ENCODE peak calls at places on chromosomes 7 and 10, in ten cellular contexts. Q is dorsolateral prefrontal cortex; J is stimulated activated CD8-positive, alpha-beta memory T cell treated with anti-CD3 and anti-CD28 coated beads, Interleukin-12 subunit alpha, Interleukin-12 subunit beta, amount 100 ng/mL, for 1 hour; H is germinal center; W is cardiac septum; D is brain microvascular endothelial cell; S is osteocyte; O is substantia nigra; X is NCI-H82; L is SW480. M is an unnamed sample.

GRCh38 chr7:29122081-29122480 is 24.3 kb downstream of the CPVL start:
- DNase-seq in J (no peak), D (no peak), O (no peak), L (no peak), H (no peak), S (no peak), W (no peak), X (no peak), Q (no peak), M (no peak)

GRCh38 chr10:66246177-66246576 is 679.7 kb upstream of the LRRTM3 start:
- DNase-seq in J (no peak), S (no peak), Q (no peak), L (no peak), H (no peak), O (no peak), D (no peak), W (no peak), X (no peak), M (no peak)

GRCh38 chr7:123655614-123656013 is at the start of gene LMOD2:
- DNase-seq in X (no peak), O (no peak), D (no peak), L (no peak), Q (no peak), W (peak), S (no peak), H (no peak), J (no peak), M (no peak)

GRCh38 chr7:26397326-26397725 is 105.7 kb downstream of the SNX10 start:
- DNase-seq in D (no peak), H (no peak), L (no peak), W (no peak), X (peak), Q (no peak), O (peak), S (no peak), J (no peak), M (no peak)

GRCh38 chr10:30817541-30817940 is 188.0 kb upstream of the LYZL2 start:
- DNase-seq in J (no peak), L (no peak), W (no peak), O (no peak), H (no peak), Q (no peak), S (no peak), X (no peak), D (no peak), M (no peak)

GRCh38 chr7:4841836-4842235 is 20.0 kb downstream of the PAPOLB start:
- DNase-seq in D (no peak), O (no peak), H (no peak), X (no peak), L (no peak), S (no peak), Q (no peak), W (peak), J (no peak), M (no peak)

GRCh38 chr10:99551158-99551557 is 18.4 kb downstream of the NKX2-3 start:
- DNase-seq in O (no peak), W (no peak), H (no peak), X (peak), D (peak), Q (no peak), L (peak), S (no peak), J (no peak), M (no peak)

GRCh38 chr7:109549461-109549860 is 979.8 kb downstream of the DNAJB9 start:
- DNase-seq in D (no peak), Q (no peak), J (no peak), W (no peak), L (no peak), O (no peak), H (no peak), X (peak), S (no peak), M (no peak)

GRCh38 chr10:131149586-131149985 is 161.9 kb downstream of the TCERG1L start:
- DNase-seq in X (no peak), L (no peak), D (no peak), O (no peak), Q (no peak), H (no peak), W (no peak), J (no peak), S (no peak), M (no peak)

GRCh38 chr7:111835066-111835465 is 272.8 kb upstream of the IMMP2L start:
- DNase-seq in Q (no peak), S (no peak), W (no peak), O (no peak), J (no peak), H (no peak), D (peak), X (no peak), L (no peak), M (no peak)

GRCh38 chr7:26181474-26182227 is 18.9 kb downstream of the HNRNPA2B1 start:
- DNase-seq in J (no peak), W (no peak), D (no peak), L (no peak), S (no peak), X (no peak), O (no peak), Q (no peak), H (no peak), M (no peak)

GRCh38 chr7:105876964-105877601 is 684 bp upstream of the ATXN7L1 start:
- DNase-seq in S (no peak), L (peak), D (peak), Q (peak), X (peak), H (peak), O (no peak), W (no peak), J (no peak), M (no peak)

GRCh38 chr10:122391875-122392274 is 17.4 kb downstream of the PLEKHA1 start:
- DNase-seq in H (no peak), O (no peak), W (no peak), Q (no peak), S (no peak), J (no peak), D (no peak), X (no peak), L (no peak), M (no peak)

GRCh38 chr7:131254211-131254610 is 73.5 kb upstream of the MKLN1 start:
- DNase-seq in H (no peak), Q (no peak), J (no peak), O (no peak), X (no peak), D (no peak), L (no peak), S (no peak), W (no peak), M (no peak)

GRCh38 chr7:133784421-133785045 is 342.6 kb upstream of the LRGUK start:
- DNase-seq in J (no peak), H (no peak), Q (no peak), D (no peak), O (no peak), X (no peak), S (no peak), L (no peak), W (no peak), M (no peak)

GRCh38 chr7:129859188-129859587 is 93.6 kb downstream of the UBE2H start:
- DNase-seq in S (no peak), L (no peak), X (no peak), J (no peak), Q (no peak), W (no peak), D (peak), H (no peak), O (no peak), M (peak)

GRCh38 chr10:46524471-46525176 is 31.8 kb downstream of the GPRIN2 start:
- DNase-seq in X (no peak), W (peak), D (peak), H (no peak), O (no peak), L (no peak), J (no peak), S (no peak), Q (peak), M (no peak)

GRCh38 chr10:68327889-68328786 is 3.7 kb upstream of the HNRNPH3 start:
- DNase-seq in L (peak), J (no peak), W (no peak), S (no peak), O (no peak), X (peak), D (peak), H (peak), Q (no peak), M (no peak)

M was measured in stimulated activated naive B cell treated with anti-CD40 and anti-IgM and Interleukin-4, amounts not matched to agents 10 μg/mL and 1 μg/mL and 100 μg/mL, for 72 hours.